ENCODE peak calls at places on chromosome 17, in five cellular contexts. One of them, this sample, is unnamed.

GRCh38 chr17:47066095-47066494 is 87.0 kb upstream of the RPRML start:
- DNase-seq in HCT116: no peak
- DNase-seq in H1: no peak
- DNase-seq in SK-N-SH: no peak
- DNase-seq in K562: peak
- DNase-seq in this sample: no peak

GRCh38 chr17:18380471-18381157 is 3.0 kb downstream of the EVPLL start:
- DNase-seq in HCT116: no peak
- DNase-seq in H1: no peak
- DNase-seq in SK-N-SH: no peak
- DNase-seq in K562: no peak
- DNase-seq in this sample: no peak

GRCh38 chr17:37570527-37571093 is 38.6 kb downstream of the SYNRG start:
- DNase-seq in HCT116: peak
- DNase-seq in H1: peak
- DNase-seq in SK-N-SH: peak
- DNase-seq in K562: peak
- DNase-seq in this sample: peak

GRCh38 chr17:28698253-28698941 is 13.3 kb downstream of the PROCA1 start:
- DNase-seq in HCT116: no peak
- DNase-seq in H1: no peak
- DNase-seq in SK-N-SH: no peak
- DNase-seq in K562: no peak
- DNase-seq in this sample: no peak

GRCh38 chr17:68452724-68453290 is 4.5 kb downstream of the WIPI1 start:
- DNase-seq in HCT116: no peak
- DNase-seq in H1: no peak
- DNase-seq in SK-N-SH: no peak
- DNase-seq in K562: no peak
- DNase-seq in this sample: no peak

GRCh38 chr17:10792156-10792555 is 11.7 kb downstream of the TMEM238L start:
- DNase-seq in HCT116: no peak
- DNase-seq in H1: no peak
- DNase-seq in SK-N-SH: no peak
- DNase-seq in K562: no peak
- DNase-seq in this sample: no peak

GRCh38 chr17:46847204-46848191 is 3.9 kb upstream of the WNT9B start:
- DNase-seq in HCT116: no peak
- DNase-seq in H1: no peak
- DNase-seq in SK-N-SH: no peak
- DNase-seq in K562: no peak
- DNase-seq in this sample: no peak

GRCh38 chr17:72632026-72632684 is 460.3 kb downstream of the SLC39A11 start:
- DNase-seq in HCT116: no peak
- DNase-seq in H1: no peak
- DNase-seq in SK-N-SH: no peak
- DNase-seq in K562: no peak
- DNase-seq in this sample: no peak

GRCh38 chr17:65446043-65446442 is 115.4 kb downstream of the AXIN2 start:
- DNase-seq in HCT116: no peak
- DNase-seq in H1: no peak
- DNase-seq in SK-N-SH: no peak
- DNase-seq in K562: no peak
- DNase-seq in this sample: no peak

GRCh38 chr17:44005865-44006580 is 1.6 kb downstream of the NAGS start:
- DNase-seq in HCT116: no peak
- DNase-seq in H1: peak
- DNase-seq in SK-N-SH: peak
- DNase-seq in K562: no peak
- DNase-seq in this sample: no peak

GRCh38 chr17:17890773-17891759 is 54.3 kb upstream of the SREBF1 start:
- DNase-seq in HCT116: peak
- DNase-seq in H1: no peak
- DNase-seq in SK-N-SH: peak
- DNase-seq in K562: peak
- DNase-seq in this sample: peak

GRCh38 chr17:43042025-43042424 is 17.0 kb downstream of the RND2 start:
- DNase-seq in HCT116: no peak
- DNase-seq in H1: no peak
- DNase-seq in SK-N-SH: no peak
- DNase-seq in K562: peak
- DNase-seq in this sample: no peak

GRCh38 chr17:68461122-68461539 is 3.8 kb upstream of the WIPI1 start:
- DNase-seq in HCT116: no peak
- DNase-seq in H1: no peak
- DNase-seq in SK-N-SH: no peak
- DNase-seq in K562: no peak
- DNase-seq in this sample: no peak

GRCh38 chr17:72120878-72121163 is at the start of gene SOX9:
- DNase-seq in HCT116: peak
- DNase-seq in H1: peak
- DNase-seq in SK-N-SH: peak
- DNase-seq in K562: no peak
- DNase-seq in this sample: peak

GRCh38 chr17:2929881-2930533 is 133.4 kb downstream of the OR1D5 start:
- DNase-seq in HCT116: peak
- DNase-seq in H1: peak
- DNase-seq in SK-N-SH: peak
- DNase-seq in K562: peak
- DNase-seq in this sample: peak

GRCh38 chr17:40099627-40100418 is 566 bp downstream of the NR1D1 start:
- DNase-seq in HCT116: no peak
- DNase-seq in H1: no peak
- DNase-seq in SK-N-SH: no peak
- DNase-seq in K562: no peak
- DNase-seq in this sample: no peak

GRCh38 chr17:27542841-27543463 is 86.7 kb downstream of the KSR1 start:
- DNase-seq in HCT116: no peak
- DNase-seq in H1: no peak
- DNase-seq in SK-N-SH: no peak
- DNase-seq in K562: no peak
- DNase-seq in this sample: no peak

GRCh38 chr17:410674-411401 is 58.2 kb upstream of the RPH3AL start:
- DNase-seq in HCT116: no peak
- DNase-seq in H1: peak
- DNase-seq in SK-N-SH: peak
- DNase-seq in K562: peak
- DNase-seq in this sample: no peak

GRCh38 chr17:34423978-34424813 is 61.2 kb upstream of the CCL1 start:
- DNase-seq in HCT116: no peak
- DNase-seq in H1: peak
- DNase-seq in SK-N-SH: no peak
- DNase-seq in K562: no peak
- DNase-seq in this sample: no peak

GRCh38 chr17:79844869-79845600 is 5.8 kb upstream of the CBX4 start:
- DNase-seq in HCT116: no peak
- DNase-seq in H1: peak
- DNase-seq in SK-N-SH: peak
- DNase-seq in K562: peak
- DNase-seq in this sample: peak

GRCh38 chr17:34511931-34512330 is 67.5 kb upstream of the TMEM132E start:
- DNase-seq in HCT116: no peak
- DNase-seq in H1: no peak
- DNase-seq in SK-N-SH: no peak
- DNase-seq in K562: no peak
- DNase-seq in this sample: no peak

GRCh38 chr17:2084766-2085647 is 30.1 kb downstream of the HIC1 start:
- DNase-seq in HCT116: no peak
- DNase-seq in H1: no peak
- DNase-seq in SK-N-SH: peak
- DNase-seq in K562: no peak
- DNase-seq in this sample: no peak

GRCh38 chr17:79857095-79857494 is 17.9 kb upstream of the CBX4 start:
- DNase-seq in HCT116: no peak
- DNase-seq in H1: no peak
- DNase-seq in SK-N-SH: peak
- DNase-seq in K562: no peak
- DNase-seq in this sample: no peak

GRCh38 chr17:63622571-63623390 is 564 bp downstream of the MAP3K3 start:
- DNase-seq in HCT116: no peak
- DNase-seq in H1: peak
- DNase-seq in SK-N-SH: peak
- DNase-seq in K562: peak
- DNase-seq in this sample: peak

GRCh38 chr17:59512844-59513383 is 52.5 kb upstream of the DHX40 start:
- DNase-seq in HCT116: no peak
- DNase-seq in H1: no peak
- DNase-seq in SK-N-SH: no peak
- DNase-seq in K562: no peak
- DNase-seq in this sample: no peak

GRCh38 chr17:56913000-56913866 is 616 bp downstream of the TRIM25 start:
- DNase-seq in HCT116: no peak
- DNase-seq in H1: peak
- DNase-seq in SK-N-SH: peak
- DNase-seq in K562: peak
- DNase-seq in this sample: no peak

GRCh38 chr17:53336281-53336680 is 486.4 kb upstream of the KIF2B start:
- DNase-seq in HCT116: no peak
- DNase-seq in H1: no peak
- DNase-seq in SK-N-SH: no peak
- DNase-seq in K562: no peak
- DNase-seq in this sample: no peak

GRCh38 chr17:63785556-63785955 is 11.6 kb downstream of the DDX42 start:
- DNase-seq in HCT116: no peak
- DNase-seq in H1: no peak
- DNase-seq in SK-N-SH: no peak
- DNase-seq in K562: no peak
- DNase-seq in this sample: no peak

GRCh38 chr17:57956311-57957119 is 1.3 kb upstream of the CUEDC1 start:
- DNase-seq in HCT116: no peak
- DNase-seq in H1: peak
- DNase-seq in SK-N-SH: peak
- DNase-seq in K562: no peak
- DNase-seq in this sample: no peak
- TF ChIP-seq JUND in HCT116: no peak
- TF ChIP-seq JUND in H1: no peak
- TF ChIP-seq JUND in SK-N-SH: no peak
- TF ChIP-seq JUND in K562: no peak
- TF ChIP-seq JUND in this sample: no peak

DNA sequence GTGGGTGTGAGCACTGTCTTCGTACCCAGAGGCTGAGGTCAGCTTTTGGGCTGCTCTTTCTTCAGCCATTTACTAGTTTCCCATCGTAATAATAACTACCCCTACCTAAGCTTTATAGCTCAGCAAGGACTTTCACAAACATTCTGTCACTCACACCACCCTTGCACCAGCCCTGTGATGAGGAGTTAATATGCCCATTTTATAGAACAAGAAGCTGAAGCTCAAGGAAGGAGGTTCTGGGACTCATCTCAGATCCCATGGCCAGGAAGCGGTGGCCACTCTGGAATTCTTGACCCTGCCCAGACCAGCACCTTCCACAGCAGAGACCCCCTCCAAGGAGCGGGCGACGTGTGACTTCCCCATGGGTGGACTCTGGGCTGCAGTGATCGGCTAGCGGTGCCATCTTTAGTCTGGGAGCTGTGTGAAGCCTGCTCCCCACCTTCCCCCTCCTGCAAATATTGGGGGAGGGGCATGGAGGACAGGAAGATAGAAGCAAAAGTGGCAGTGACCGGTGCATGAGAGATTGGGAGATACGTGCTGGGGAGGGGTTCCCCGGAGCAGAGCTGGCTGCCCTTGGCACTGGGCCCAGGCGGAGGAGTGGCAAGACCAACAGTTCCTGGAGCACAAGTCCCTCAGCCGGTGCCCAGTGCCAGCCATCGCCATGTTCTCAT is 81.8 kb upstream of the TOB1 start:
- DNase-seq in HCT116: no peak
- DNase-seq in H1: no peak
- DNase-seq in SK-N-SH: peak
- DNase-seq in K562: peak
- DNase-seq in this sample: peak
- TF ChIP-seq JUND in HCT116: no peak
- TF ChIP-seq JUND in H1: no peak
- TF ChIP-seq JUND in SK-N-SH: no peak
- TF ChIP-seq JUND in K562: no peak
- TF ChIP-seq JUND in this sample: no peak

GRCh38 chr17:61836266-61837174 is 26.8 kb downstream of the BRIP1 start:
- DNase-seq in HCT116: no peak
- DNase-seq in H1: no peak
- DNase-seq in SK-N-SH: no peak
- DNase-seq in K562: no peak
- DNase-seq in this sample: no peak

GRCh38 chr17:61834610-61835009 is 28.7 kb downstream of the BRIP1 start:
- DNase-seq in HCT116: no peak
- DNase-seq in H1: no peak
- DNase-seq in SK-N-SH: no peak
- DNase-seq in K562: no peak
- DNase-seq in this sample: no peak

GRCh38 chr17:61833536-61834203 is 29.7 kb downstream of the BRIP1 start:
- DNase-seq in HCT116: peak
- DNase-seq in H1: no peak
- DNase-seq in SK-N-SH: no peak
- DNase-seq in K562: no peak
- DNase-seq in this sample: peak

GRCh38 chr17:61839300-61839786 is 24.0 kb downstream of the BRIP1 start:
- DNase-seq in HCT116: no peak
- DNase-seq in H1: no peak
- DNase-seq in SK-N-SH: no peak
- DNase-seq in K562: no peak
- DNase-seq in this sample: no peak

DNA sequence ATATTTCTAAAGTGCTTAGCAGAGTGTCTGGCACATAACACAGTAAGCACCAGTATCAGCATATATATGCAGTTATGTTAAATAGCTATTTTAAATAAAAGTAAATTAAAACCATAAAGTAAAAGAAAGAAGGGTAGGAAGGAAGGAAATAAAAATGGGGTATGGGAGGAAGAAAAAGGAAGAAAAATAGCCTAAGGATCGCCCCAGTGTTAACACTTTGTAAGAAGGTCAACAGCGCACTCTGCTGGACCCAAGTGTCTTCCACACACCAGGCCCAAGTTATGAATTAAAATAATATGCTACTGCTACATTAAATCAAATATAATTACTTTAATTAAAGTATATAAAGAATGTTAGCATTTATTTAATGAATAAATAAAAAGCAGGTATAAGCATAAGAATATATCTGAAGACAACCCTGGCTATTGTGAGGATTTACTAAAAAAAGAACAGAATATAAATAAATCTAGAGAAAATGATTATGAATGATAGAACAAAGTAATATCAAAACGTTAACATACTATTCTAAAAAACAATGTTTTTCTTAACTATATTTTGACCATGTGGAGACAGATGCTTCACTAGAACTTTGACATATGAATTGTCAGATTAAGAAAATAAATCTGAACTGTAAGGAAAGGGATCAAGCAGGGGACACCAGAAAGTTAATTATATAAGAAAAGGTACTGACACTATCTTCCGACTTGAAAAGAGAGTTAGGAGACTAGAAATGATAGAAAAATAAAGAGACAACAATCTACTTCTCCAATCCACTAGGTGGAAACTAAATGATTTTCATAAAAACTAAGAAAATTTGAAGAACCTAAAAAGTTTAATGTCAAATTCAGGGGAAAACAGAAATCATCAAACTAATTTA is 25.9 kb downstream of the BRIP1 start:
- DNase-seq in HCT116: peak
- DNase-seq in H1: no peak
- DNase-seq in SK-N-SH: peak
- DNase-seq in K562: peak
- DNase-seq in this sample: peak
- TF ChIP-seq JUND in HCT116: no peak
- TF ChIP-seq JUND in H1: no peak
- TF ChIP-seq JUND in SK-N-SH: no peak
- TF ChIP-seq JUND in K562: no peak
- TF ChIP-seq JUND in this sample: no peak

GRCh38 chr17:81648013-81648706 is 8.2 kb downstream of the PDE6G start:
- DNase-seq in HCT116: no peak
- DNase-seq in H1: peak
- DNase-seq in SK-N-SH: peak
- DNase-seq in K562: no peak
- DNase-seq in this sample: no peak
- TF ChIP-seq JUND in HCT116: no peak
- TF ChIP-seq JUND in H1: no peak
- TF ChIP-seq JUND in SK-N-SH: no peak
- TF ChIP-seq JUND in K562: no peak
- TF ChIP-seq JUND in this sample: no peak